ENCODE peak calls at places on chromosomes 7 and 10, in eight cellular contexts. One of them, this sample, is unnamed.

GRCh38 chr7:16344927-16345326 is 76.4 kb downstream of the CRPPA start:
- DNase-seq in A549: no peak
- DNase-seq in GM23248: no peak
- DNase-seq in CD4-positive, alpha-beta memory T cell: no peak
- DNase-seq in CD8-positive, alpha-beta T cell: no peak
- DNase-seq in SJSA1: no peak
- DNase-seq in naive thymus-derived CD4-positive, alpha-beta T cell: no peak
- DNase-seq in transverse colon: no peak
- DNase-seq in this sample: no peak

GRCh38 chr7:113209449-113210203 is 91.3 kb upstream of the SMIM30 start:
- DNase-seq in A549: no peak
- DNase-seq in GM23248: peak
- DNase-seq in CD4-positive, alpha-beta memory T cell: no peak
- DNase-seq in CD8-positive, alpha-beta T cell: no peak
- DNase-seq in SJSA1: no peak
- DNase-seq in naive thymus-derived CD4-positive, alpha-beta T cell: no peak
- DNase-seq in transverse colon: no peak
- DNase-seq in this sample: no peak

GRCh38 chr7:130426541-130426940 is 14.3 kb downstream of the CEP41 start:
- DNase-seq in A549: no peak
- DNase-seq in GM23248: no peak
- DNase-seq in CD4-positive, alpha-beta memory T cell: no peak
- DNase-seq in CD8-positive, alpha-beta T cell: no peak
- DNase-seq in SJSA1: no peak
- DNase-seq in naive thymus-derived CD4-positive, alpha-beta T cell: peak
- DNase-seq in transverse colon: no peak
- DNase-seq in this sample: no peak

GRCh38 chr10:32646535-32646934 is 200.6 kb downstream of the CCDC7 start:
- DNase-seq in A549: no peak
- DNase-seq in GM23248: no peak
- DNase-seq in CD4-positive, alpha-beta memory T cell: no peak
- DNase-seq in CD8-positive, alpha-beta T cell: no peak
- DNase-seq in SJSA1: no peak
- DNase-seq in naive thymus-derived CD4-positive, alpha-beta T cell: no peak
- DNase-seq in transverse colon: no peak
- DNase-seq in this sample: no peak

GRCh38 chr7:127582361-127582760 is 3.0 kb downstream of the GCC1 start:
- DNase-seq in A549: no peak
- DNase-seq in GM23248: no peak
- DNase-seq in CD4-positive, alpha-beta memory T cell: no peak
- DNase-seq in CD8-positive, alpha-beta T cell: no peak
- DNase-seq in SJSA1: no peak
- DNase-seq in naive thymus-derived CD4-positive, alpha-beta T cell: no peak
- DNase-seq in transverse colon: peak
- DNase-seq in this sample: no peak

GRCh38 chr10:72567421-72567820 is 58.5 kb downstream of the MICU1 start:
- DNase-seq in A549: peak
- DNase-seq in GM23248: peak
- DNase-seq in CD4-positive, alpha-beta memory T cell: no peak
- DNase-seq in CD8-positive, alpha-beta T cell: no peak
- DNase-seq in SJSA1: peak
- DNase-seq in naive thymus-derived CD4-positive, alpha-beta T cell: no peak
- DNase-seq in transverse colon: no peak
- DNase-seq in this sample: no peak

GRCh38 chr10:103592186-103593021 is 98.9 kb downstream of the NEURL1 start:
- DNase-seq in A549: peak
- DNase-seq in GM23248: peak
- DNase-seq in CD4-positive, alpha-beta memory T cell: no peak
- DNase-seq in CD8-positive, alpha-beta T cell: peak
- DNase-seq in SJSA1: peak
- DNase-seq in naive thymus-derived CD4-positive, alpha-beta T cell: peak
- DNase-seq in transverse colon: peak
- DNase-seq in this sample: peak

GRCh38 chr10:126646101-126646500 is 24.4 kb downstream of the C10orf90 start:
- DNase-seq in A549: no peak
- DNase-seq in GM23248: peak
- DNase-seq in CD4-positive, alpha-beta memory T cell: no peak
- DNase-seq in CD8-positive, alpha-beta T cell: no peak
- DNase-seq in SJSA1: no peak
- DNase-seq in naive thymus-derived CD4-positive, alpha-beta T cell: no peak
- DNase-seq in transverse colon: no peak
- DNase-seq in this sample: no peak

GRCh38 chr10:29448125-29448524 is 159.3 kb downstream of the LYZL1 start:
- DNase-seq in A549: no peak
- DNase-seq in GM23248: no peak
- DNase-seq in CD4-positive, alpha-beta memory T cell: no peak
- DNase-seq in CD8-positive, alpha-beta T cell: no peak
- DNase-seq in SJSA1: no peak
- DNase-seq in naive thymus-derived CD4-positive, alpha-beta T cell: no peak
- DNase-seq in transverse colon: no peak
- DNase-seq in this sample: no peak

GRCh38 chr10:102117391-102118159 is 2.6 kb downstream of the LDB1 start:
- DNase-seq in A549: no peak
- DNase-seq in GM23248: peak
- DNase-seq in CD4-positive, alpha-beta memory T cell: peak
- DNase-seq in CD8-positive, alpha-beta T cell: peak
- DNase-seq in SJSA1: peak
- DNase-seq in naive thymus-derived CD4-positive, alpha-beta T cell: peak
- DNase-seq in transverse colon: peak
- DNase-seq in this sample: no peak

GRCh38 chr10:67241435-67241834 is 315.6 kb downstream of the LRRTM3 start:
- DNase-seq in A549: no peak
- DNase-seq in GM23248: no peak
- DNase-seq in CD4-positive, alpha-beta memory T cell: no peak
- DNase-seq in CD8-positive, alpha-beta T cell: no peak
- DNase-seq in SJSA1: no peak
- DNase-seq in naive thymus-derived CD4-positive, alpha-beta T cell: no peak
- DNase-seq in transverse colon: no peak
- DNase-seq in this sample: peak

GRCh38 chr10:98748298-98748697 is 301.6 kb upstream of the HPS1 start:
- DNase-seq in A549: no peak
- DNase-seq in GM23248: peak
- DNase-seq in CD4-positive, alpha-beta memory T cell: no peak
- DNase-seq in CD8-positive, alpha-beta T cell: no peak
- DNase-seq in SJSA1: peak
- DNase-seq in naive thymus-derived CD4-positive, alpha-beta T cell: no peak
- DNase-seq in transverse colon: no peak
- DNase-seq in this sample: peak

GRCh38 chr10:110709964-110710587 is 65.9 kb downstream of the RBM20 start:
- DNase-seq in A549: no peak
- DNase-seq in GM23248: no peak
- DNase-seq in CD4-positive, alpha-beta memory T cell: no peak
- DNase-seq in CD8-positive, alpha-beta T cell: no peak
- DNase-seq in SJSA1: no peak
- DNase-seq in naive thymus-derived CD4-positive, alpha-beta T cell: no peak
- DNase-seq in transverse colon: no peak
- DNase-seq in this sample: no peak

GRCh38 chr7:129089521-129090212 is 34.8 kb upstream of the TNPO3 start:
- DNase-seq in A549: no peak
- DNase-seq in GM23248: peak
- DNase-seq in CD4-positive, alpha-beta memory T cell: no peak
- DNase-seq in CD8-positive, alpha-beta T cell: no peak
- DNase-seq in SJSA1: peak
- DNase-seq in naive thymus-derived CD4-positive, alpha-beta T cell: no peak
- DNase-seq in transverse colon: no peak
- DNase-seq in this sample: no peak

GRCh38 chr10:32141018-32141807 is 85.0 kb upstream of the KIF5B start:
- DNase-seq in A549: no peak
- DNase-seq in GM23248: peak
- DNase-seq in CD4-positive, alpha-beta memory T cell: no peak
- DNase-seq in CD8-positive, alpha-beta T cell: no peak
- DNase-seq in SJSA1: no peak
- DNase-seq in naive thymus-derived CD4-positive, alpha-beta T cell: no peak
- DNase-seq in transverse colon: peak
- DNase-seq in this sample: peak

GRCh38 chr7:34396437-34397064 is 261.5 kb upstream of the NPSR1 start:
- DNase-seq in A549: no peak
- DNase-seq in GM23248: no peak
- DNase-seq in CD4-positive, alpha-beta memory T cell: no peak
- DNase-seq in CD8-positive, alpha-beta T cell: no peak
- DNase-seq in SJSA1: no peak
- DNase-seq in naive thymus-derived CD4-positive, alpha-beta T cell: no peak
- DNase-seq in transverse colon: no peak
- DNase-seq in this sample: no peak

GRCh38 chr7:139091677-139091996 is 17.9 kb downstream of the ZC3HAV1 start:
- DNase-seq in A549: no peak
- DNase-seq in GM23248: no peak
- DNase-seq in CD4-positive, alpha-beta memory T cell: no peak
- DNase-seq in CD8-positive, alpha-beta T cell: no peak
- DNase-seq in SJSA1: no peak
- DNase-seq in naive thymus-derived CD4-positive, alpha-beta T cell: no peak
- DNase-seq in transverse colon: no peak
- DNase-seq in this sample: no peak

GRCh38 chr7:139092090-139092796 is 17.3 kb downstream of the ZC3HAV1 start:
- DNase-seq in A549: no peak
- DNase-seq in GM23248: no peak
- DNase-seq in CD4-positive, alpha-beta memory T cell: no peak
- DNase-seq in CD8-positive, alpha-beta T cell: no peak
- DNase-seq in SJSA1: no peak
- DNase-seq in naive thymus-derived CD4-positive, alpha-beta T cell: no peak
- DNase-seq in transverse colon: no peak
- DNase-seq in this sample: no peak

GRCh38 chr7:139094596-139094995 is 14.9 kb downstream of the ZC3HAV1 start:
- DNase-seq in A549: no peak
- DNase-seq in GM23248: peak
- DNase-seq in CD4-positive, alpha-beta memory T cell: no peak
- DNase-seq in CD8-positive, alpha-beta T cell: no peak
- DNase-seq in SJSA1: no peak
- DNase-seq in naive thymus-derived CD4-positive, alpha-beta T cell: peak
- DNase-seq in transverse colon: no peak
- DNase-seq in this sample: no peak

GRCh38 chr7:139094030-139094429 is 15.5 kb downstream of the ZC3HAV1 start:
- DNase-seq in A549: no peak
- DNase-seq in GM23248: no peak
- DNase-seq in CD4-positive, alpha-beta memory T cell: no peak
- DNase-seq in CD8-positive, alpha-beta T cell: no peak
- DNase-seq in SJSA1: no peak
- DNase-seq in naive thymus-derived CD4-positive, alpha-beta T cell: no peak
- DNase-seq in transverse colon: no peak
- DNase-seq in this sample: no peak

GRCh38 chr7:139095194-139095659 is 14.3 kb downstream of the ZC3HAV1 start:
- DNase-seq in A549: no peak
- DNase-seq in GM23248: no peak
- DNase-seq in CD4-positive, alpha-beta memory T cell: peak
- DNase-seq in CD8-positive, alpha-beta T cell: peak
- DNase-seq in SJSA1: no peak
- DNase-seq in naive thymus-derived CD4-positive, alpha-beta T cell: peak
- DNase-seq in transverse colon: peak
- DNase-seq in this sample: peak
- H3K4me3 ChIP-seq in A549: no peak
- H3K4me3 ChIP-seq in GM23248: no peak
- H3K4me3 ChIP-seq in CD4-positive, alpha-beta memory T cell: peak
- H3K4me3 ChIP-seq in CD8-positive, alpha-beta T cell: peak
- H3K4me3 ChIP-seq in SJSA1: no peak
- H3K4me3 ChIP-seq in naive thymus-derived CD4-positive, alpha-beta T cell: peak
- H3K4me3 ChIP-seq in transverse colon: no peak
- H3K4me3 ChIP-seq in this sample: no peak

DNA sequence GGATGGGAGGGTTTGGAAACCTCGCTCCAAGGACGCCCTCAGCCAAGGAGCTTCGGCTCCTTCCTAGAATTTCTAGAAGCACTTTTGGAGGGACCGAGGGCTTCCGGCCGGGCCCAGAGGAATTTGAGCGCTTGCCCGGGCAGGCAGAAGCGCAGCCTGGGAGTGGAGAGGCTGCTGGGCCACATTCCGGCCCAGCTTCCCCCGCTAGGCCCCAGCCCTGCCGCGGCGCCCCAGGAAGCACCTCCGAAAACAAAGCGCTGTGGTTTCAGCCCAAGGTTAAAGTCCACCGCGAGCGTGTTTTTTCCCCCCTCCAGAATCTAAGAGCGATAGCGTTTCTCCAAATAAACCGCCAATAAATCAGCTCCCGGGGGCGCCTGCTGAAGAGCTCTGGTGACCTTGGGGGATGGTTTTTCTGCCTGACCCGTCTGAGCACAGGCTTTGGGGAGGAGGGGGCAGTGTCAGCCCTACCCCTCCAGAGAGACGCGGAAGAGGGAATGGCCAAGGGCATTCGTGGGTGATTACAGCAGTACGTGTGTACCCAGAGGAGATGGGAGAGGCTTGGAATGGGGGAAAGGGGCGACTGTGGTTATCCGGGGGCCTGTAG is 5.7 kb upstream of the TNRC18 start:
- DNase-seq in A549: no peak
- DNase-seq in GM23248: peak
- DNase-seq in CD4-positive, alpha-beta memory T cell: no peak
- DNase-seq in CD8-positive, alpha-beta T cell: no peak
- DNase-seq in SJSA1: no peak
- DNase-seq in naive thymus-derived CD4-positive, alpha-beta T cell: no peak
- DNase-seq in transverse colon: peak
- DNase-seq in this sample: peak
- H3K27ac ChIP-seq in A549: no peak
- H3K27ac ChIP-seq in GM23248: peak
- H3K27ac ChIP-seq in CD4-positive, alpha-beta memory T cell: no peak
- H3K27ac ChIP-seq in CD8-positive, alpha-beta T cell: no peak
- H3K27ac ChIP-seq in SJSA1: no peak
- H3K27ac ChIP-seq in naive thymus-derived CD4-positive, alpha-beta T cell: no peak
- H3K27ac ChIP-seq in transverse colon: peak
- H3K27ac ChIP-seq in this sample: peak

GRCh38 chr10:132394936-132395703 is 1.9 kb upstream of the PWWP2B start:
- DNase-seq in A549: no peak
- DNase-seq in GM23248: no peak
- DNase-seq in CD4-positive, alpha-beta memory T cell: no peak
- DNase-seq in CD8-positive, alpha-beta T cell: no peak
- DNase-seq in SJSA1: no peak
- DNase-seq in naive thymus-derived CD4-positive, alpha-beta T cell: no peak
- DNase-seq in transverse colon: no peak
- DNase-seq in this sample: no peak
- H3K4me3 ChIP-seq in A549: peak
- H3K4me3 ChIP-seq in GM23248: no peak
- H3K4me3 ChIP-seq in CD4-positive, alpha-beta memory T cell: no peak
- H3K4me3 ChIP-seq in CD8-positive, alpha-beta T cell: no peak
- H3K4me3 ChIP-seq in SJSA1: no peak
- H3K4me3 ChIP-seq in naive thymus-derived CD4-positive, alpha-beta T cell: no peak
- H3K4me3 ChIP-seq in transverse colon: no peak
- H3K4me3 ChIP-seq in this sample: no peak

DNA sequence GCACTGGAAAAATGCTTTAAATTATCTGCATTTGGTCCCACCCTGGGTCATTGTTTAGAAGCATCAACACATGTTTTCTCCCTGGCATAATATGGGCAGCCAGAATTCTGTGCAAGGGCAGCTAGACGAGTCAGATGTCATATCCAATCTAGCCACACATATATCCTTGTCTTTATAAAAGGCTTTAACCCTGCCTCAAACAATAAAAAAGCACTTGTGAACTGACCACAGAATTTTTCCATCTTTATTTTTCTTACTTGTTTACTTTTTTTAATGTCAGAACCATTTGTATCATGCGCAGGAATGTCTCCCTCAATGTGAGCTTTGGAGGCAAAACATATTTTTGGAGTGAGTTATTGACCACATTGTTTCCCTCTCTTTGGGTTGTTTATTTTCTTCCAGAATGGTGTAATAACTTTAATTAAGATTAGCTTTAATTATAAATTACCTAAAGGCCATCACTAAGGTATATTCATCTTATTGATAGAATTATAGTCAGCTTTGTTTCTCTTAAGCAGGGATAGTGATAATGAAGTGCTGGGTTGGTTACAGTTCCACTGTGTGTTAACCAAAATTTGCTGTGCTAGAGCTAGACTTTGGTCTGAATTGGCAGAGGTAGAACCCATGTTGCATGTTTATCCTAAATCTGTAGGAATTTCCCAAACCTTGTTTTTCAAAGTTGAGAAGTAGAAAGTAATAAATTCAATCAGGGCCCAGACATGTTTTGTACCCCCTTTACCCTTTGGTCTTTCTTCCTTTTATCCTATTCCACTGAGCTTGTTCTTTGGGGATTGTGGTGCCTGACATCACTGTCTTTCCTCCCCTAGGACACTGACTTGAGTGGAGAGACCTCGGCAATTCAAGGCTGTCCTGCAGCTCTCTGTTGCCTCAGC is 1078.4 kb downstream of the KCNMA1 start:
- DNase-seq in A549: no peak
- DNase-seq in GM23248: peak
- DNase-seq in CD4-positive, alpha-beta memory T cell: no peak
- DNase-seq in CD8-positive, alpha-beta T cell: no peak
- DNase-seq in SJSA1: peak
- DNase-seq in naive thymus-derived CD4-positive, alpha-beta T cell: no peak
- DNase-seq in transverse colon: no peak
- DNase-seq in this sample: no peak
- H3K27ac ChIP-seq in A549: no peak
- H3K27ac ChIP-seq in GM23248: no peak
- H3K27ac ChIP-seq in CD4-positive, alpha-beta memory T cell: no peak
- H3K27ac ChIP-seq in CD8-positive, alpha-beta T cell: no peak
- H3K27ac ChIP-seq in SJSA1: peak
- H3K27ac ChIP-seq in naive thymus-derived CD4-positive, alpha-beta T cell: no peak
- H3K27ac ChIP-seq in transverse colon: peak
- H3K27ac ChIP-seq in this sample: no peak